ENCODE peak calls at places on chromosomes 4 and X, in seven cellular contexts. O is neuronal stem cell, I is K562, U is trophoblast cell, G is colonic mucosa, S is fibroblast of lung, F is GM23248. N is an unnamed sample.
A peak's percentile ranks its signal among the peaks of the same experiment; 100 is the strongest.

GRCh38 chr4:90127223-90127705 is at the start of gene CCSER1:
- DNase-seq in O (peak; percentile 43), I (no peak), U (peak; percentile 84), G (peak; percentile 80), S (peak; percentile 79), F (peak; percentile 20), N (peak; percentile 71)

GRCh38 chr4:187208641-187209040 is 485.0 kb upstream of the FAT1 start:
- DNase-seq in O (no peak), I (no peak), U (no peak), G (no peak), S (no peak), F (no peak), N (no peak)

GRCh38 chr4:61994036-61994435 is 793.9 kb downstream of the ADGRL3 start:
- DNase-seq in O (no peak), I (no peak), U (no peak), G (no peak), S (peak; percentile 78), F (no peak), N (peak; percentile 5)

GRCh38 chr4:4394644-4395043 is 7.7 kb downstream of the NSG1 start:
- DNase-seq in O (no peak), I (no peak), U (no peak), G (no peak), S (peak; percentile 69), F (no peak), N (no peak)

GRCh38 chrX:43718956-43719355 is 62.9 kb downstream of the MAOA start:
- DNase-seq in O (no peak), I (no peak), U (peak; percentile 55), G (no peak), S (no peak), F (no peak), N (peak; percentile 67)

GRCh38 chr4:138182838-138183426 is 59.2 kb downstream of the SLC7A11 start:
- DNase-seq in O (peak; percentile 37), I (peak; percentile 12), U (peak; percentile 82), G (no peak), S (peak; percentile 60), F (peak; percentile 70), N (peak; percentile 45)

GRCh38 chrX:68490644-68491043 is 8.2 kb upstream of the YIPF6 start:
- DNase-seq in O (no peak), I (peak; percentile 23), U (peak; percentile 65), G (no peak), S (no peak), F (peak; percentile 52), N (peak; percentile 30)

GRCh38 chr4:41468122-41468521 is 69.8 kb upstream of the LIMCH1 start:
- DNase-seq in O (no peak), I (no peak), U (no peak), G (no peak), S (no peak), F (no peak), N (no peak)

GRCh38 chr4:1315838-1316536 is 26.3 kb downstream of the MAEA start:
- DNase-seq in O (no peak), I (no peak), U (no peak), G (no peak), S (no peak), F (no peak), N (no peak)

GRCh38 chr4:20084488-20084887 is 167.2 kb upstream of the SLIT2 start:
- DNase-seq in O (no peak), I (peak; percentile 9), U (no peak), G (no peak), S (no peak), F (no peak), N (no peak)

GRCh38 chr4:19214591-19214990 is 1037.1 kb upstream of the SLIT2 start:
- DNase-seq in O (no peak), I (no peak), U (no peak), G (no peak), S (peak; percentile 39), F (no peak), N (no peak)

GRCh38 chrX:15790766-15791380 is 589 bp downstream of the ZRSR2 start:
- DNase-seq in O (no peak), I (no peak), U (no peak), G (no peak), S (peak; percentile 10), F (peak; percentile 27), N (no peak)

GRCh38 chr4:5816101-5816500 is 76.8 kb downstream of the CRMP1 start:
- DNase-seq in O (no peak), I (no peak), U (no peak), G (no peak), S (no peak), F (no peak), N (no peak)

GRCh38 chr4:105422207-105422920 is 51.5 kb downstream of the PPA2 start:
- DNase-seq in O (no peak), I (no peak), U (peak; percentile 14), G (no peak), S (no peak), F (no peak), N (no peak)

GRCh38 chr4:30754021-30754420 is 33.9 kb downstream of the PCDH7 start:
- DNase-seq in O (no peak), I (no peak), U (no peak), G (no peak), S (peak; percentile 82), F (peak; percentile 15), N (peak; percentile 63)

GRCh38 chr4:40908702-40909362 is 159.1 kb downstream of the NSUN7 start:
- DNase-seq in O (peak; percentile 77), I (peak; percentile 83), U (peak; percentile 91), G (peak; percentile 78), S (peak; percentile 69), F (peak; percentile 86), N (peak; percentile 57)

GRCh38 chrX:150257348-150258175 is 105.6 kb upstream of the MAMLD1 start:
- DNase-seq in O (no peak), I (no peak), U (no peak), G (no peak), S (no peak), F (no peak), N (no peak)

GRCh38 chrX:40552768-40553167 is 28.0 kb upstream of the ATP6AP2 start:
- DNase-seq in O (no peak), I (no peak), U (no peak), G (no peak), S (no peak), F (peak; percentile 28), N (no peak)

GRCh38 chrX:106684207-106684606 is 42.3 kb upstream of the RNF128 start:
- DNase-seq in O (no peak), I (no peak), U (no peak), G (peak; percentile 17), S (no peak), F (no peak), N (peak; percentile 46)

DNA sequence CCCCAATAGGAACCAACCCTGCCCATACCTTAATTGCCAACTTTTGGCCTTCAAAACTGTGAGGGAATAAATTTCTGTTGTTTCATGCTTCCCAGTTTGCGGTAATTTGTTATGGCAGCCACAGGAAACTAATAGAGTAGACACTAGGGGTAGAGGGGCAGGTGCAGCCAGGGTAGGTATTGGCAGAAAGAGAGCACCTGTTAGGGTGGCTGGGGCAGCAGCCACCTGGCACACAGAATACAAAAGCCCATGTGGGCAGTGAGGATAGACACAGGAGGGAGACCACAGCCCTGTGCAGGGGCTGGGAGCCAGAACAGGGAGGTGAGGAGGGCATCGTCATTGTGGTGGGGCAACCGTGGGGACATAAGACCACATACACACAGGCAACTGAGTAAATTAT is 28.2 kb downstream of the IRF2 start:
- DNase-seq in O (no peak), I (no peak), U (no peak), G (no peak), S (no peak), F (no peak), N (no peak)
- H3K27ac ChIP-seq in O (no peak overlapping the region), I (no peak overlapping the region), U (no peak overlapping the region), G (no peak overlapping the region), S (no peak overlapping the region), F (no peak overlapping the region), N (no peak overlapping the region)

GRCh38 chr4:152556283-152556682 is 20.4 kb upstream of the FBXW7 start:
- DNase-seq in O (no peak), I (no peak), U (peak; percentile 46), G (no peak), S (no peak), F (no peak), N (no peak)

GRCh38 chr4:152563209-152563608 is 27.3 kb upstream of the FBXW7 start:
- DNase-seq in O (no peak), I (no peak), U (no peak), G (no peak), S (no peak), F (no peak), N (no peak)

GRCh38 chr4:152556814-152557213 is 20.9 kb upstream of the FBXW7 start:
- DNase-seq in O (no peak), I (no peak), U (no peak), G (no peak), S (no peak), F (no peak), N (no peak)

GRCh38 chr4:152564336-152564735 is 28.4 kb upstream of the FBXW7 start:
- DNase-seq in O (no peak), I (no peak), U (peak; percentile 64), G (no peak), S (no peak), F (no peak), N (no peak)

DNA sequence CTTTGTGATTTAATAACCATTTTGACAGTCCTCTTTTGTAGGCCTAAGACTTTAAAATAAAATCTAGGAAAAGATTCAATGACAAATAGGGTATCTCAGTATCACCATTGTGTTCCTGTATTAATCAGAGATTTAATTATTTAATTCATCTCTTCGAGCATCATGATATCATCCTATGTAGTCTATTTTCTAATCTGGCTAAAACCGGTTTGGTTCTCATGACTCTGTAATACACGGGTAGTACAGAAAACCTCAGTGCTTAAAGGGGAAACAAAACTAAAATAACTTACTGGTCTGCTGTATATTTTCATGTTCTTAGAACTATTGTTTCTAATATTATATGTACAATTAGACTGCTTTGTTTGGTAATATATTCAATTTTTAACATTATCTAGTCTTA is 23.7 kb upstream of the FBXW7 start:
- DNase-seq in O (no peak), I (no peak), U (no peak), G (no peak), S (no peak), F (no peak), N (no peak)
- H3K9ac ChIP-seq in O (no peak overlapping the region), I (no peak overlapping the region), U (no peak overlapping the region), G (no peak overlapping the region), S (no peak overlapping the region), F (no peak overlapping the region), N (no peak overlapping the region)

GRCh38 chrX:23857935-23858334 is 49.8 kb downstream of the APOO start:
- DNase-seq in O (no peak), I (no peak), U (no peak), G (no peak), S (no peak), F (no peak), N (no peak)

GRCh38 chrX:23857409-23857808 is 50.3 kb downstream of the APOO start:
- DNase-seq in O (no peak), I (no peak), U (peak; percentile 32), G (no peak), S (no peak), F (peak; percentile 0), N (peak; percentile 7)

GRCh38 chrX:23854945-23855344 is 52.8 kb downstream of the APOO start:
- DNase-seq in O (no peak), I (no peak), U (peak; percentile 77), G (no peak), S (no peak), F (peak; percentile 1), N (no peak)

GRCh38 chrX:23855569-23855968 is 52.2 kb downstream of the APOO start:
- DNase-seq in O (no peak), I (no peak), U (peak; percentile 79), G (no peak), S (no peak), F (no peak), N (no peak)

GRCh38 chrX:23854122-23854521 is 53.6 kb downstream of the APOO start:
- DNase-seq in O (no peak), I (no peak), U (peak; percentile 69), G (no peak), S (peak; percentile 30), F (no peak), N (no peak)
- H3K27ac ChIP-seq in O (no peak overlapping the region), I (no peak overlapping the region), U (no peak overlapping the region), G (no peak overlapping the region), S (no peak overlapping the region), F (no peak overlapping the region), N (no peak overlapping the region)

GRCh38 chrX:102745513-102746133 is 25.1 kb downstream of the GPRASP3 start:
- DNase-seq in O (peak; percentile 48), I (no peak), U (no peak), G (no peak), S (no peak), F (peak; percentile 21), N (no peak)
- H3K9ac ChIP-seq in O (peak overlapping the region; percentile 92), I (no peak overlapping the region), U (no peak overlapping the region), G (peak overlapping the region; percentile 49), S (peak overlapping the region; percentile 23), F (peak overlapping the region; percentile 67), N (no peak overlapping the region)